ENCODE peak calls at places on chromosome 4, in five cellular contexts. H is thyroid gland; N is activated naive CD8-positive, alpha-beta T cell treated with anti-CD3 and anti-CD28 coated beads, Interleukin-2, amount 50 U/mL, for 24 hours; M is coronary artery; D is uterus. T is an unnamed sample.

GRCh38 chr4:150515135-150515534 is 66.8 kb upstream of the MAB21L2 start:
- DNase-seq in H (no peak), N (no peak), M (no peak), D (no peak), T (no peak)

GRCh38 chr4:25367004-25367621 is 9.9 kb upstream of the ANAPC4 start:
- DNase-seq in H (no peak), N (no peak), M (no peak), D (no peak), T (no peak)

GRCh38 chr4:53364624-53365023 is 1.2 kb downstream of the SCFD2 start:
- DNase-seq in H (no peak), N (no peak), M (no peak), D (no peak), T (no peak)

GRCh38 chr4:95129708-95130343 is 372.1 kb downstream of the BMPR1B start:
- DNase-seq in H (peak), N (no peak), M (no peak), D (peak), T (no peak)

GRCh38 chr4:33746979-33747378 is 2497.3 kb downstream of the ARAP2 start:
- DNase-seq in H (peak), N (no peak), M (no peak), D (no peak), T (no peak)

GRCh38 chr4:84451546-84451945 is 47.5 kb downstream of the NKX6-1 start:
- DNase-seq in H (no peak), N (no peak), M (no peak), D (no peak), T (no peak)

GRCh38 chr4:184575306-184575705 is 73.9 kb downstream of the CASP3 start:
- DNase-seq in H (no peak), N (no peak), M (no peak), D (no peak), T (no peak)

GRCh38 chr4:72546456-72546855 is 22.6 kb downstream of the ADAMTS3 start:
- DNase-seq in H (no peak), N (no peak), M (no peak), D (no peak), T (no peak)

GRCh38 chr4:44150091-44150576 is 298.5 kb downstream of the KCTD8 start:
- DNase-seq in H (no peak), N (no peak), M (no peak), D (no peak), T (no peak)

GRCh38 chr4:113781439-113782040 is 20.0 kb upstream of the CAMK2D start:
- DNase-seq in H (no peak), N (no peak), M (no peak), D (no peak), T (no peak)

GRCh38 chr4:130077275-130077674 is 981.3 kb downstream of the C4orf33 start:
- DNase-seq in H (no peak), N (no peak), M (no peak), D (no peak), T (no peak)

GRCh38 chr4:164956766-164957643 is 20.5 kb downstream of the TRIM61 start:
- DNase-seq in H (peak), N (peak), M (no peak), D (peak), T (peak)

GRCh38 chr4:184755278-184755677 is 21.4 kb upstream of the CENPU start:
- DNase-seq in H (no peak), N (no peak), M (no peak), D (no peak), T (no peak)

GRCh38 chr4:127783971-127784519 is 1.9 kb downstream of the HSPA4L start:
- DNase-seq in H (no peak), N (no peak), M (no peak), D (no peak), T (no peak)

GRCh38 chr4:63085091-63085490 is 1324.2 kb downstream of the TECRL start:
- DNase-seq in H (no peak), N (no peak), M (no peak), D (no peak), T (no peak)

GRCh38 chr4:10074767-10075105 is 41.9 kb downstream of the WDR1 start:
- DNase-seq in H (no peak), N (no peak), M (no peak), D (peak), T (peak)

GRCh38 chr4:142645478-142646108 is 200.5 kb downstream of the INPP4B start:
- DNase-seq in H (no peak), N (no peak), M (no peak), D (no peak), T (no peak)

GRCh38 chr4:148376151-148376550 is 66.1 kb downstream of the NR3C2 start:
- DNase-seq in H (peak), N (no peak), M (no peak), D (peak), T (peak)

GRCh38 chr4:72418458-72418857 is 150.6 kb downstream of the ADAMTS3 start:
- DNase-seq in H (peak), N (no peak), M (no peak), D (peak), T (no peak)

GRCh38 chr4:186424745-186425144 is 130.6 kb downstream of the MTNR1A start:
- DNase-seq in H (no peak), N (no peak), M (no peak), D (no peak), T (no peak)

GRCh38 chr4:108272046-108272445 is 103.3 kb upstream of the LEF1 start:
- DNase-seq in H (no peak), N (no peak), M (no peak), D (no peak), T (no peak)

GRCh38 chr4:131304686-131305085 is 1844.4 kb upstream of the PCDH10 start:
- DNase-seq in H (no peak), N (no peak), M (no peak), D (no peak), T (no peak)

GRCh38 chr4:38154681-38155588 is 194.7 kb downstream of the PTTG2 start:
- DNase-seq in H (peak), N (no peak), M (no peak), D (no peak), T (peak)

GRCh38 chr4:114272226-114272625 is 292.8 kb upstream of the ARSJ start:
- DNase-seq in H (no peak), N (no peak), M (no peak), D (no peak), T (no peak)

GRCh38 chr4:13642576-13642975 is 15.1 kb upstream of the BOD1L1 start:
- DNase-seq in H (peak), N (no peak), M (no peak), D (no peak), T (peak)

GRCh38 chr4:121989715-121990114 is 37.9 kb upstream of the TRPC3 start:
- DNase-seq in H (no peak), N (no peak), M (no peak), D (no peak), T (no peak)

GRCh38 chr4:75630174-75630931 is at the start of gene CDKL2:
- DNase-seq in H (peak), N (peak), M (peak), D (peak), T (peak)

GRCh38 chr4:168097161-168097560 is 4.8 kb downstream of the ANXA10 start:
- DNase-seq in H (no peak), N (no peak), M (no peak), D (no peak), T (no peak)

GRCh38 chr4:67288964-67289363 is 256.3 kb downstream of the CENPC start:
- DNase-seq in H (no peak), N (peak), M (no peak), D (no peak), T (no peak)

GRCh38 chr4:184386271-184386781 is 88.0 kb downstream of the IRF2 start:
- DNase-seq in H (no peak), N (no peak), M (no peak), D (no peak), T (peak)

GRCh38 chr4:73341454-73341853 is 62.6 kb upstream of the ALB start:
- DNase-seq in H (no peak), N (no peak), M (no peak), D (no peak), T (peak)

GRCh38 chr4:182922551-182923284 is 5.5 kb upstream of the DCTD start:
- DNase-seq in H (peak), N (no peak), M (no peak), D (no peak), T (no peak)

GRCh38 chr4:159107203-159107921 is 4.5 kb downstream of the RAPGEF2 start:
- DNase-seq in H (no peak), N (no peak), M (no peak), D (no peak), T (no peak)

GRCh38 chr4:56128231-56128630 is 179.5 kb downstream of the CEP135 start:
- DNase-seq in H (no peak), N (no peak), M (no peak), D (no peak), T (no peak)

GRCh38 chr4:146507607-146508006 is 14.1 kb downstream of the SLC10A7 start:
- DNase-seq in H (no peak), N (no peak), M (no peak), D (no peak), T (no peak)

GRCh38 chr4:93243262-93243661 is 585.3 kb upstream of the ATOH1 start:
- DNase-seq in H (no peak), N (no peak), M (no peak), D (no peak), T (no peak)

GRCh38 chr4:78024692-78025091 is 32.4 kb upstream of the FRAS1 start:
- DNase-seq in H (no peak), N (no peak), M (no peak), D (no peak), T (no peak)

GRCh38 chr4:2689825-2690700 is 66.1 kb downstream of the TNIP2 start:
- DNase-seq in H (no peak), N (peak), M (no peak), D (no peak), T (no peak)